ENCODE peak calls at places on chromosome 5, in eight cellular contexts. D, E, T, V, K, B, A and H are unnamed samples.

GRCh38 chr5:597871-598563 is 14.1 kb upstream of the CEP72 start:
- DNase-seq in B (no peak), E (no peak), V (no peak), A (no peak), D (no peak), K (no peak), T (no peak), H (no peak)

GRCh38 chr5:1199649-1200494 is 1.5 kb upstream of the SLC6A19 start:
- DNase-seq in D (no peak), K (no peak), E (no peak), A (no peak), T (no peak), B (peak), V (no peak), H (no peak)

GRCh38 chr5:137566780-137567179 is 67.7 kb upstream of the SPOCK1 start:
- DNase-seq in E (no peak), K (no peak), V (no peak), D (no peak), A (no peak), B (no peak), T (peak), H (no peak)

GRCh38 chr5:57349214-57349613 is 133.4 kb downstream of the ACTBL2 start:
- DNase-seq in A (no peak), D (no peak), B (no peak), T (no peak), E (no peak), V (no peak), K (no peak), H (no peak)

GRCh38 chr5:36066540-36067210 is at the start of gene UGT3A2:
- DNase-seq in E (no peak), B (no peak), K (no peak), D (no peak), T (no peak), V (no peak), A (no peak), H (no peak)

GRCh38 chr5:27473300-27474053 is 435.1 kb upstream of the CDH9 start:
- DNase-seq in B (no peak), A (no peak), E (no peak), V (no peak), K (no peak), D (no peak), T (no peak), H (no peak)

GRCh38 chr5:141811287-141812155 is 66.7 kb downstream of the PCDH1 start:
- DNase-seq in B (peak), A (peak), T (no peak), E (no peak), D (no peak), K (no peak), V (no peak), H (no peak)

GRCh38 chr5:133489632-133490031 is 122.7 kb downstream of the FSTL4 start:
- DNase-seq in V (no peak), B (no peak), T (peak), D (no peak), E (peak), K (no peak), A (no peak), H (peak)

GRCh38 chr5:59485104-59485503 is 408.4 kb downstream of the PDE4D start:
- DNase-seq in K (no peak), B (no peak), T (no peak), A (peak), V (no peak), D (no peak), E (no peak), H (no peak)

GRCh38 chr5:9054821-9055589 is 490.9 kb downstream of the SEMA5A start:
- DNase-seq in T (peak), D (no peak), B (no peak), E (peak), K (no peak), A (peak), V (no peak), H (peak)

GRCh38 chr5:74622122-74622521 is 18.4 kb downstream of the ENC1 start:
- DNase-seq in T (peak), K (no peak), A (no peak), B (no peak), E (peak), D (no peak), V (no peak), H (no peak)

GRCh38 chr5:88724201-88724600 is 158.8 kb downstream of the MEF2C start:
- DNase-seq in V (no peak), E (peak), T (peak), A (peak), D (no peak), B (no peak), K (no peak), H (peak)

GRCh38 chr5:16596541-16596940 is 20.3 kb downstream of the RETREG1 start:
- DNase-seq in T (no peak), B (no peak), D (no peak), A (peak), K (no peak), V (no peak), E (peak), H (no peak)

GRCh38 chr5:73282923-73283322 is 109.9 kb downstream of the TMEM174 start:
- DNase-seq in E (no peak), A (no peak), T (no peak), K (no peak), V (no peak), D (no peak), B (no peak), H (no peak)

GRCh38 chr5:1235838-1236237 is 10.7 kb downstream of the SLC6A18 start:
- DNase-seq in V (no peak), D (no peak), A (no peak), B (no peak), E (no peak), T (no peak), K (no peak), H (no peak)

GRCh38 chr5:173568128-173568527 is 48.3 kb downstream of the BOD1 start:
- DNase-seq in K (no peak), E (no peak), A (no peak), B (no peak), T (peak), D (no peak), V (no peak), H (no peak)

GRCh38 chr5:59275537-59276276 is 617.8 kb downstream of the PDE4D start:
- DNase-seq in B (no peak), T (peak), D (no peak), K (no peak), E (peak), A (peak), V (no peak), H (no peak)

GRCh38 chr5:68161156-68161555 is 54.4 kb upstream of the PIK3R1 start:
- DNase-seq in V (no peak), A (no peak), T (no peak), E (no peak), D (no peak), B (no peak), K (no peak), H (no peak)

GRCh38 chr5:41924872-41925554 is at the start of gene FBXO4:
- DNase-seq in K (peak), T (peak), D (peak), V (no peak), E (peak), A (peak), B (peak), H (peak)

GRCh38 chr5:72268260-72268659 is 51.8 kb downstream of the MRPS27 start:
- DNase-seq in E (no peak), B (no peak), K (no peak), D (no peak), T (no peak), V (no peak), A (no peak), H (no peak)

GRCh38 chr5:11467588-11467987 is 436.7 kb downstream of the CTNND2 start:
- DNase-seq in D (no peak), T (no peak), A (no peak), V (no peak), B (no peak), K (no peak), E (no peak), H (no peak)

GRCh38 chr5:10734050-10734709 is 26.9 kb downstream of the DAP start:
- DNase-seq in D (no peak), A (peak), E (no peak), K (no peak), B (no peak), T (no peak), V (no peak), H (no peak)

GRCh38 chr5:160075073-160075472 is 44.2 kb downstream of the PWWP2A start:
- DNase-seq in V (peak), T (no peak), K (no peak), B (no peak), E (no peak), D (no peak), A (no peak), H (no peak)

GRCh38 chr5:28117273-28118065 is 1079.1 kb upstream of the CDH9 start:
- DNase-seq in T (peak), E (peak), D (no peak), K (no peak), B (no peak), V (no peak), A (no peak), H (no peak)

GRCh38 chr5:138011991-138012390 is 20.9 kb downstream of the FAM13B start:
- DNase-seq in D (no peak), T (peak), A (no peak), V (no peak), B (no peak), E (peak), K (no peak), H (peak)

GRCh38 chr5:159084053-159084452 is 15.7 kb downstream of the EBF1 start:
- DNase-seq in E (no peak), V (no peak), B (no peak), D (no peak), T (no peak), A (no peak), K (no peak), H (no peak)

GRCh38 chr5:140134277-140134935 is 8.7 kb downstream of the IGIP start:
- DNase-seq in A (no peak), B (no peak), V (no peak), D (no peak), T (no peak), E (no peak), K (no peak), H (no peak)

GRCh38 chr5:158943057-158943456 is 156.7 kb downstream of the EBF1 start:
- DNase-seq in D (no peak), V (peak), A (peak), T (peak), B (no peak), K (peak), E (peak), H (peak)

GRCh38 chr5:168793844-168794837 is 215.0 kb upstream of the PANK3 start:
- DNase-seq in D (peak), E (peak), A (peak), T (peak), B (peak), V (peak), K (no peak), H (no peak)

GRCh38 chr5:139414601-139415121 is 10.8 kb upstream of the SPATA24 start:
- DNase-seq in E (no peak), D (no peak), T (no peak), K (no peak), A (no peak), V (no peak), B (no peak), H (no peak)

GRCh38 chr5:172453986-172454354 is 355 bp downstream of the SH3PXD2B start:
- DNase-seq in K (no peak), A (peak), T (no peak), D (peak), V (no peak), E (peak), B (no peak), H (no peak)
- H3K4me3 ChIP-seq in K (peak), A (peak), T (peak), D (peak), V (peak), E (peak), B (peak), H (peak)

GRCh38 chr5:175695161-175696126 is 37.6 kb downstream of the HRH2 start:
- DNase-seq in E (no peak), B (no peak), A (no peak), T (no peak), V (no peak), D (no peak), K (no peak), H (no peak)

GRCh38 chr5:175692996-175693700 is 35.3 kb downstream of the HRH2 start:
- DNase-seq in K (no peak), V (no peak), B (peak), T (no peak), A (no peak), E (no peak), D (no peak), H (no peak)

GRCh38 chr5:175696139-175696854 is 38.4 kb downstream of the HRH2 start:
- DNase-seq in D (peak), A (no peak), K (no peak), T (no peak), E (peak), V (no peak), B (no peak), H (peak)

GRCh38 chr5:175693746-175694145 is 35.9 kb downstream of the HRH2 start:
- DNase-seq in B (peak), A (no peak), V (no peak), K (no peak), T (no peak), E (no peak), D (no peak), H (no peak)

DNA sequence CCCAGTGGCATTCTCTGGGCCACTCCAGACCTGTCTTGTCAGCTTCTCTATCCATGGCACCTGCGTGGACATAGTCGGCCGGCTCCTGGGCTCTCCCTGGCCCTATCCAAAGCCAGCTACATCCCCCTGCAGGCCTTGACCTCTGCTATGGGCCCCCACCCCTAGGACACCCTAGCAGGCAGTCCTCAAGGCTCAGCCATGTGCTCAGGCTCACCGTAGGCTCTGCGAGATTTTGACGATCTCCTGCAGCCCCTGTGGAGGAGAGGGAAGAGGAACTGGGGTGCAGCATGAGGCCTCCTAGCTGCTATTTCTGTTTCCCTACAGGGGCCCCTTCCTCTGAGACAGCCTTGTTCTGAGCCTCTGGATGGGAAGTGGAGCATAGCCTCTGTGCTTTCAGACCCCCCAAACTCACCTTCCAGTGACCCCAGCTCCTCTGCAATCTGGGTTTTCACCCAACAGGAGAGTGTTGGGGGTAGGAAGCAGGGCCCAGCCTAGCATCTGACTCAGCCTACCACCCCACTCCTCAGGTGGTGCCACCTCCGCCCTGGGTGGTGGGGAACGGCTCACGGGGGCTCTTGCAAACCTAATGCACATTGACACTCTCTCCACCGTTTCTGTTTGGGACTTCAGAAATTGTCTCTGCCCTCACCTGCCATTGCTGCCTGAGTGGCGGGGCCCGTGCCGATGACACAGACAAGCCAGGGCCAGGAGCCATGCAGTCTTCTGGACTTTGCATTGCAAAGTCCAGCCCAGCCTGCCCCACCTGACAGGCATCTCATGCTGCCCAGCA is 36.7 kb downstream of the HRH2 start:
- DNase-seq in B (no peak), E (no peak), V (no peak), D (no peak), K (no peak), A (no peak), T (no peak), H (no peak)
- H3K4me3 ChIP-seq in B (no peak), E (no peak), V (no peak), D (no peak), K (no peak), A (no peak), T (no peak), H (no peak)

GRCh38 chr5:39207628-39208027 is 11.7 kb downstream of the FYB1 start:
- DNase-seq in T (no peak), D (no peak), K (no peak), A (no peak), E (no peak), V (no peak), B (no peak), H (no peak)
- H3K4me3 ChIP-seq in T (no peak), D (no peak), K (no peak), A (no peak), E (no peak), V (no peak), B (no peak), H (no peak)

GRCh38 chr5:157459715-157460599 is at the start of gene NIPAL4:
- DNase-seq in A (peak), D (no peak), E (peak), B (peak), T (no peak), V (peak), K (no peak), H (no peak)
- H3K4me3 ChIP-seq in A (peak), D (no peak), E (peak), B (peak), T (peak), V (peak), K (peak), H (peak)